ENCODE peak calls at places on chromosomes 2 and 18, in seven cellular contexts. One of them, this sample, is unnamed.

GRCh38 chr2:129167456-129167855 is 812.0 kb upstream of the RAB6C start:
- DNase-seq in aorta: no peak
- DNase-seq in AG04450: no peak
- DNase-seq in HL-60: no peak
- DNase-seq in heart left ventricle: no peak
- DNase-seq in effector memory CD4-positive, alpha-beta T cell: no peak
- DNase-seq in A549: no peak
- DNase-seq in this sample: no peak

GRCh38 chr2:148814853-148815419 is 60.1 kb upstream of the KIF5C start:
- DNase-seq in heart left ventricle: no peak
- DNase-seq in aorta: no peak
- DNase-seq in A549: no peak
- DNase-seq in HL-60: no peak
- DNase-seq in effector memory CD4-positive, alpha-beta T cell: no peak
- DNase-seq in AG04450: no peak
- DNase-seq in this sample: no peak

GRCh38 chr2:105379741-105380186 is 19.1 kb downstream of the FHL2 start:
- DNase-seq in AG04450: no peak
- DNase-seq in effector memory CD4-positive, alpha-beta T cell: no peak
- DNase-seq in A549: no peak
- DNase-seq in heart left ventricle: no peak
- DNase-seq in HL-60: no peak
- DNase-seq in aorta: no peak
- DNase-seq in this sample: no peak

GRCh38 chr2:54212456-54212855 is 43.6 kb downstream of the TSPYL6 start:
- DNase-seq in effector memory CD4-positive, alpha-beta T cell: no peak
- DNase-seq in AG04450: peak
- DNase-seq in aorta: no peak
- DNase-seq in HL-60: no peak
- DNase-seq in A549: no peak
- DNase-seq in heart left ventricle: no peak
- DNase-seq in this sample: no peak

GRCh38 chr18:56873441-56874140 is 222.4 kb downstream of the WDR7 start:
- DNase-seq in HL-60: no peak
- DNase-seq in effector memory CD4-positive, alpha-beta T cell: no peak
- DNase-seq in aorta: no peak
- DNase-seq in AG04450: no peak
- DNase-seq in A549: no peak
- DNase-seq in heart left ventricle: no peak
- DNase-seq in this sample: no peak

GRCh38 chr2:170087394-170087793 is 90.6 kb upstream of the MYO3B start:
- DNase-seq in A549: no peak
- DNase-seq in effector memory CD4-positive, alpha-beta T cell: no peak
- DNase-seq in HL-60: no peak
- DNase-seq in heart left ventricle: no peak
- DNase-seq in aorta: no peak
- DNase-seq in AG04450: no peak
- DNase-seq in this sample: no peak

GRCh38 chr2:56130463-56131070 is 53.2 kb upstream of the CCDC85A start:
- DNase-seq in A549: peak
- DNase-seq in HL-60: peak
- DNase-seq in AG04450: peak
- DNase-seq in aorta: no peak
- DNase-seq in heart left ventricle: no peak
- DNase-seq in effector memory CD4-positive, alpha-beta T cell: no peak
- DNase-seq in this sample: no peak

GRCh38 chr18:60452424-60452823 is 79.8 kb upstream of the MC4R start:
- DNase-seq in HL-60: no peak
- DNase-seq in AG04450: no peak
- DNase-seq in effector memory CD4-positive, alpha-beta T cell: no peak
- DNase-seq in A549: no peak
- DNase-seq in heart left ventricle: no peak
- DNase-seq in aorta: no peak
- DNase-seq in this sample: no peak

GRCh38 chr2:220394433-220394832 is 767.0 kb downstream of the SLC4A3 start:
- DNase-seq in AG04450: peak
- DNase-seq in HL-60: no peak
- DNase-seq in A549: peak
- DNase-seq in effector memory CD4-positive, alpha-beta T cell: no peak
- DNase-seq in aorta: peak
- DNase-seq in heart left ventricle: peak
- DNase-seq in this sample: peak

GRCh38 chr2:38377501-38378258 is 607 bp upstream of the ATL2 start:
- DNase-seq in A549: peak
- DNase-seq in aorta: no peak
- DNase-seq in heart left ventricle: no peak
- DNase-seq in effector memory CD4-positive, alpha-beta T cell: no peak
- DNase-seq in AG04450: peak
- DNase-seq in HL-60: no peak
- DNase-seq in this sample: no peak

GRCh38 chr2:30514134-30514860 is 67.3 kb downstream of the LCLAT1 start:
- DNase-seq in aorta: no peak
- DNase-seq in HL-60: no peak
- DNase-seq in AG04450: peak
- DNase-seq in effector memory CD4-positive, alpha-beta T cell: no peak
- DNase-seq in A549: no peak
- DNase-seq in heart left ventricle: peak
- DNase-seq in this sample: peak

GRCh38 chr2:62221141-62221540 is 25.2 kb downstream of the B3GNT2 start:
- DNase-seq in aorta: no peak
- DNase-seq in A549: no peak
- DNase-seq in effector memory CD4-positive, alpha-beta T cell: no peak
- DNase-seq in HL-60: no peak
- DNase-seq in heart left ventricle: no peak
- DNase-seq in AG04450: no peak
- DNase-seq in this sample: no peak

GRCh38 chr2:197324801-197325200 is 14.2 kb upstream of the ANKRD44 start:
- DNase-seq in aorta: no peak
- DNase-seq in AG04450: no peak
- DNase-seq in effector memory CD4-positive, alpha-beta T cell: no peak
- DNase-seq in heart left ventricle: no peak
- DNase-seq in A549: no peak
- DNase-seq in HL-60: no peak
- DNase-seq in this sample: no peak

GRCh38 chr2:197322729-197323720 is 12.4 kb upstream of the ANKRD44 start:
- DNase-seq in effector memory CD4-positive, alpha-beta T cell: no peak
- DNase-seq in heart left ventricle: no peak
- DNase-seq in AG04450: no peak
- DNase-seq in A549: no peak
- DNase-seq in aorta: no peak
- DNase-seq in HL-60: no peak
- DNase-seq in this sample: no peak

GRCh38 chr2:197327776-197328169 is 17.2 kb upstream of the ANKRD44 start:
- DNase-seq in effector memory CD4-positive, alpha-beta T cell: no peak
- DNase-seq in A549: no peak
- DNase-seq in HL-60: no peak
- DNase-seq in heart left ventricle: no peak
- DNase-seq in AG04450: no peak
- DNase-seq in aorta: no peak
- DNase-seq in this sample: no peak

GRCh38 chr2:197327073-197327775 is 16.6 kb upstream of the ANKRD44 start:
- DNase-seq in A549: no peak
- DNase-seq in effector memory CD4-positive, alpha-beta T cell: no peak
- DNase-seq in heart left ventricle: no peak
- DNase-seq in AG04450: no peak
- DNase-seq in aorta: no peak
- DNase-seq in HL-60: no peak
- DNase-seq in this sample: no peak

DNA sequence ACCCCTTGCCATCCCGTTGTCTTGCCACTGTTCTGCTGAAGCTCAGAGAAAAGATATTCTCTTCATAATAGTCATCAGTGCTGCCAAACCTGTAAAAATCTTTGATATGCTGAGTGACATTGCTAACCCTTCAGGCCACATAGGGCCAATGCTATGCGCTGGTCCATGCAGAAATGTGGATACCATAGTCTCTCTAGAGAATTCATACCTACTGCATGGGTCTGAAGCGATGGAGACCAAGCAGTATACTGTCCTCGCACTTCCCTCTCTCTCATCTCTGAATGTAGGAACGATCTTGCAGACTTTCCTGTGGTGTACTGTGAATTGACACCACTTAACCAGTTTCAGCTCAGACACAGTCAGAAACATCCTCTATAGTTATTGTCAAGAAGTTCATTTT is 17.9 kb upstream of the ANKRD44 start:
- DNase-seq in AG04450: no peak
- DNase-seq in A549: no peak
- DNase-seq in effector memory CD4-positive, alpha-beta T cell: no peak
- DNase-seq in HL-60: no peak
- DNase-seq in heart left ventricle: no peak
- DNase-seq in aorta: no peak
- DNase-seq in this sample: no peak
- H3K27ac ChIP-seq in AG04450: no peak
- H3K27ac ChIP-seq in A549: no peak
- H3K27ac ChIP-seq in effector memory CD4-positive, alpha-beta T cell: no peak
- H3K27ac ChIP-seq in HL-60: no peak
- H3K27ac ChIP-seq in heart left ventricle: no peak
- H3K27ac ChIP-seq in aorta: no peak
- H3K27ac ChIP-seq in this sample: no peak

DNA sequence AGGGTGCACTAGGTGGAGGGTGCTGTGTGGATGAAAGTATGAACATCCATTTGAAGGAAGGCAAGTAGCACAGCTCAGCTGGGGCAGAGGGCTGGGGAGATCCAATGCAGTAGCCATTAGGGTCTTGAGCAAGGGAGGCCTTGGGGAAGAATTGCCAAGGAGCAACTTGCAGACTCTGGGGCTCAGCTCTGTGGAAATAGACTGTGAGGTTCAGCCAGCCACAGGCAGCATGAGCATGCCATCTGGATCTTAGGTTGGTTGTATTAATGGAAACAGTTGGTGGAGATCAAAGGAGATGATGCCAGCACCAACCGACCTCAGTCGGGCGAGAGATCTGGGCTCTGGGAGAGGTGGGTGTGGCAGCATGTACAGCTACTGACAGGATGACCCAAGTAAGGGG is 5.6 kb downstream of the ZAP70 start:
- DNase-seq in HL-60: no peak
- DNase-seq in effector memory CD4-positive, alpha-beta T cell: no peak
- DNase-seq in heart left ventricle: no peak
- DNase-seq in AG04450: no peak
- DNase-seq in A549: no peak
- DNase-seq in aorta: no peak
- DNase-seq in this sample: no peak
- H3K4me3 ChIP-seq in HL-60: no peak
- H3K4me3 ChIP-seq in effector memory CD4-positive, alpha-beta T cell: peak
- H3K4me3 ChIP-seq in heart left ventricle: no peak
- H3K4me3 ChIP-seq in AG04450: no peak
- H3K4me3 ChIP-seq in A549: no peak
- H3K4me3 ChIP-seq in aorta: no peak
- H3K4me3 ChIP-seq in this sample: no peak

GRCh38 chr2:159903404-159904126 is 105.6 kb upstream of the CD302 start:
- DNase-seq in heart left ventricle: peak
- DNase-seq in A549: no peak
- DNase-seq in effector memory CD4-positive, alpha-beta T cell: peak
- DNase-seq in HL-60: peak
- DNase-seq in AG04450: no peak
- DNase-seq in aorta: peak
- DNase-seq in this sample: peak
- H3K27ac ChIP-seq in heart left ventricle: peak
- H3K27ac ChIP-seq in A549: no peak
- H3K27ac ChIP-seq in effector memory CD4-positive, alpha-beta T cell: peak
- H3K27ac ChIP-seq in HL-60: no peak
- H3K27ac ChIP-seq in AG04450: no peak
- H3K27ac ChIP-seq in aorta: no peak
- H3K27ac ChIP-seq in this sample: peak

GRCh38 chr18:48136051-48136543 is 205.6 kb upstream of the SMAD2 start:
- DNase-seq in effector memory CD4-positive, alpha-beta T cell: no peak
- DNase-seq in AG04450: no peak
- DNase-seq in heart left ventricle: peak
- DNase-seq in A549: no peak
- DNase-seq in aorta: peak
- DNase-seq in HL-60: no peak
- DNase-seq in this sample: peak
- H3K4me3 ChIP-seq in effector memory CD4-positive, alpha-beta T cell: peak
- H3K4me3 ChIP-seq in AG04450: no peak
- H3K4me3 ChIP-seq in heart left ventricle: peak
- H3K4me3 ChIP-seq in A549: peak
- H3K4me3 ChIP-seq in aorta: peak
- H3K4me3 ChIP-seq in HL-60: no peak
- H3K4me3 ChIP-seq in this sample: peak

DNA sequence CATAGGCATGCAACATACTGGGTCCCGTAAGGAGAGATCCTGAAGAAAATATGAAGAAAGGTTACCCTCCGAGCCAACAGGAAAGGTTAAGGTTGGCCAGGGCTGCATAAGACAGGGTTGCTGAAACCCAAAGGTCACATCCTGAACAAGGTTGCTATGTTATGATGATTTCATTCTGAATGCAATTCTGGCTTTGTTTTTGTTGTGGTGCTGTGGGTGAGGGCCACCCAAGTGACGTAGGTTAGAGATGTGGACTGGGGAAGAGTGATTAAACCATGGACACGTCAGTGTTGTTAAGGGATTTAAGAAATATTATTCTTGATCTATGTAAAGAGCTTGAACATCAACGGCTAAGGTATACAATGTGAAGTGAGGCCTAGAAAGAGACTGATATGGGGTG is 60.0 kb downstream of the ZEB2 start:
- DNase-seq in heart left ventricle: no peak
- DNase-seq in AG04450: no peak
- DNase-seq in effector memory CD4-positive, alpha-beta T cell: peak
- DNase-seq in HL-60: no peak
- DNase-seq in A549: no peak
- DNase-seq in aorta: no peak
- DNase-seq in this sample: no peak
- H3K27ac ChIP-seq in heart left ventricle: peak
- H3K27ac ChIP-seq in AG04450: no peak
- H3K27ac ChIP-seq in effector memory CD4-positive, alpha-beta T cell: no peak
- H3K27ac ChIP-seq in HL-60: no peak
- H3K27ac ChIP-seq in A549: no peak
- H3K27ac ChIP-seq in aorta: no peak
- H3K27ac ChIP-seq in this sample: peak

GRCh38 chr2:196101325-196101981 is 32.8 kb upstream of the DNAH7 start:
- DNase-seq in effector memory CD4-positive, alpha-beta T cell: no peak
- DNase-seq in aorta: no peak
- DNase-seq in HL-60: no peak
- DNase-seq in AG04450: no peak
- DNase-seq in A549: no peak
- DNase-seq in heart left ventricle: no peak
- DNase-seq in this sample: no peak
- H3K4me3 ChIP-seq in effector memory CD4-positive, alpha-beta T cell: no peak
- H3K4me3 ChIP-seq in aorta: no peak
- H3K4me3 ChIP-seq in HL-60: no peak
- H3K4me3 ChIP-seq in AG04450: no peak
- H3K4me3 ChIP-seq in A549: no peak
- H3K4me3 ChIP-seq in heart left ventricle: no peak
- H3K4me3 ChIP-seq in this sample: no peak

DNA sequence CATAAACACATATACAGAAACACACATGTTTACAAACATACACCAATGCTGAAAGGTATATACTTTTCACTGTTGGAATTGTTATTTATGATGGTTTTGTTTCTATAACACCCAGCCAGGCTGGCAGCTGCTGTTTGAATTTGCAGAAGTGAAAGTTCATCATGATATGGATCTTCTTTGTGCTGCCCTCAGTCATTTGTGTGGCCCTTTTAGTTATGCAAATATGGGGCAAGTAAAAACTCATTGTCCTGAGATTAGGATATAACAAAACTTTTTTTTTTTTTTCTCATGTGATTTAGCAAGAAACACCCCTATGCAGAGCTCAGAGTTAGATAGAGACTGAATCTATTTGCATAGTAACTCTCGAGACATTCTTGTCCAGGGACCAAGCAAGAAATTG is 714.1 kb downstream of the KCNJ3 start:
- DNase-seq in A549: no peak
- DNase-seq in heart left ventricle: no peak
- DNase-seq in aorta: no peak
- DNase-seq in AG04450: no peak
- DNase-seq in effector memory CD4-positive, alpha-beta T cell: no peak
- DNase-seq in HL-60: no peak
- DNase-seq in this sample: no peak
- H3K27ac ChIP-seq in A549: no peak
- H3K27ac ChIP-seq in heart left ventricle: no peak
- H3K27ac ChIP-seq in aorta: no peak
- H3K27ac ChIP-seq in AG04450: no peak
- H3K27ac ChIP-seq in effector memory CD4-positive, alpha-beta T cell: no peak
- H3K27ac ChIP-seq in HL-60: no peak
- H3K27ac ChIP-seq in this sample: no peak

This sample was measured in right cardiac atrium.